ENCODE peak calls at places on chromosomes 16 and 17, in four cellular contexts. J is AG04450, H is substantia nigra, O is left lung. Q is an unnamed sample.

GRCh38 chr17:68343976-68344375 is 52.7 kb downstream of the ARSG start:
- DNase-seq in O (no peak), H (no peak), J (no peak), Q (no peak)

GRCh38 chr17:49523706-49524472 is 28.8 kb downstream of the NGFR start:
- DNase-seq in H (no peak), J (no peak), O (no peak), Q (no peak)

GRCh38 chr16:79808731-79809130 is 208.2 kb upstream of the MAF start:
- DNase-seq in J (no peak), O (no peak), H (no peak), Q (no peak)

GRCh38 chr16:88737298-88738166 is 31.2 kb downstream of the CTU2 start:
- DNase-seq in O (peak; percentile 74), H (no peak), J (peak; percentile 29), Q (no peak)

GRCh38 chr16:27817038-27817437 is 246.5 kb downstream of the GSG1L start:
- DNase-seq in J (no peak), H (no peak), O (no peak), Q (no peak)

GRCh38 chr17:41528959-41529353 is 848 bp upstream of the KRT19 start:
- DNase-seq in J (no peak), H (no peak), O (no peak), Q (no peak)

GRCh38 chr16:457732-458400 is 32.4 kb downstream of the RAB11FIP3 start:
- DNase-seq in H (peak; percentile 56), O (no peak), J (no peak), Q (no peak)

GRCh38 chr16:49271363-49271762 is 10.3 kb downstream of the CBLN1 start:
- DNase-seq in J (no peak), H (no peak), O (no peak), Q (no peak)

GRCh38 chr17:76473541-76473985 is 6.2 kb downstream of the AANAT start:
- DNase-seq in H (no peak), J (no peak), O (no peak), Q (no peak)

GRCh38 chr17:16969931-16970906 is 1.7 kb downstream of the TNFRSF13B start:
- DNase-seq in J (no peak), H (no peak), O (no peak), Q (no peak)

GRCh38 chr16:69691980-69692911 is 34.1 kb downstream of the NQO1 start:
- DNase-seq in H (no peak), O (no peak), J (no peak), Q (no peak)

GRCh38 chr16:63457869-63458268 is 1421.6 kb upstream of the CDH8 start:
- DNase-seq in J (no peak), O (no peak), H (no peak), Q (no peak)

GRCh38 chr16:72875291-72876036 is 172.5 kb downstream of the ZFHX3 start:
- DNase-seq in H (no peak), J (no peak), O (no peak), Q (no peak)

GRCh38 chr16:8962393-8963009 is 1.2 kb downstream of the USP7 start:
- DNase-seq in J (no peak), H (no peak), O (peak; percentile 45), Q (no peak)

GRCh38 chr17:61402978-61403845 is 3.6 kb downstream of the TBX2 start:
- DNase-seq in H (no peak), J (no peak), O (no peak), Q (no peak)

GRCh38 chr17:82720204-82720603 is 3.7 kb downstream of the FN3KRP start:
- DNase-seq in H (no peak), J (no peak), O (no peak), Q (no peak)

GRCh38 chr17:3475812-3476686 is at the start of gene ASPA:
- DNase-seq in H (no peak), O (no peak), J (no peak), Q (peak; percentile 5)

GRCh38 chr16:68640972-68641371 is 4.1 kb upstream of the CDH3 start:
- DNase-seq in H (no peak), O (no peak), J (no peak), Q (no peak)

GRCh38 chr16:1960665-1961630 is 1.6 kb downstream of the NDUFB10 start:
- DNase-seq in J (no peak), H (no peak), O (no peak), Q (peak; percentile 46)

GRCh38 chr17:58189436-58190146 is 2.9 kb upstream of the EPX start:
- DNase-seq in O (peak; percentile 82), J (peak; percentile 23), H (no peak), Q (peak; percentile 65)

GRCh38 chr17:1852327-1852726 is 22.5 kb downstream of the RPA1 start:
- DNase-seq in H (no peak), J (no peak), O (no peak), Q (no peak)

GRCh38 chr17:72287586-72287985 is 166.8 kb downstream of the SOX9 start:
- DNase-seq in J (no peak), H (no peak), O (no peak), Q (no peak)

GRCh38 chr17:18166894-18167293 is 16.7 kb upstream of the ALKBH5 start:
- DNase-seq in O (no peak), H (no peak), J (no peak), Q (no peak)

Q was measured in HS-5.